ENCODE peak calls at places on chromosomes 11 and 22, in six cellular contexts. P is GM23248, C is mammary epithelial cell, Q is A673, E is neural progenitor cell, V is H1. U is an unnamed sample.

GRCh38 chr11:103803062-103803461 is 233.4 kb upstream of the DDI1 start:
- DNase-seq in C (no peak), Q (no peak), P (peak; percentile 68), V (no peak), E (no peak), U (no peak)

GRCh38 chr11:15874699-15875098 is 481.6 kb downstream of the SOX6 start:
- DNase-seq in E (no peak), Q (no peak), V (no peak), P (no peak), C (no peak), U (no peak)

GRCh38 chr11:6251120-6251733 is 8.4 kb upstream of the CCKBR start:
- DNase-seq in P (peak; percentile 80), E (peak; percentile 85), V (peak; percentile 90), C (peak; percentile 56), Q (peak; percentile 71), U (peak; percentile 29)

GRCh38 chr11:2399488-2400068 is 972 bp upstream of the TSSC4 start:
- DNase-seq in C (no peak), V (peak; percentile 62), Q (peak; percentile 14), E (peak; percentile 57), P (peak; percentile 64), U (peak; percentile 16)

GRCh38 chr11:128453444-128454336 is 133.7 kb downstream of the ETS1 start:
- DNase-seq in V (no peak), P (peak; percentile 98), Q (no peak), C (peak; percentile 94), E (no peak), U (peak; percentile 63)

GRCh38 chr11:72773291-72773690 is 20.6 kb downstream of the STARD10 start:
- DNase-seq in E (no peak), Q (peak; percentile 73), V (no peak), C (peak; percentile 77), P (peak; percentile 96), U (no peak)

GRCh38 chr11:119895981-119896380 is 167.0 kb upstream of the NECTIN1 start:
- DNase-seq in Q (no peak), E (no peak), V (no peak), P (no peak), C (no peak), U (peak; percentile 64)

GRCh38 chr11:10307411-10308207 is 2.7 kb downstream of the ADM start:
- DNase-seq in P (peak; percentile 98), E (peak; percentile 89), C (peak; percentile 92), V (peak; percentile 93), Q (peak; percentile 86), U (peak; percentile 92)

GRCh38 chr11:35155677-35156076 is 16.7 kb downstream of the CD44 start:
- DNase-seq in P (no peak), Q (no peak), C (no peak), V (no peak), E (no peak), U (no peak)

GRCh38 chr11:124769804-124770774 is 8.0 kb upstream of the ESAM start:
- DNase-seq in P (peak; percentile 68), C (no peak), V (no peak), E (no peak), Q (no peak), U (no peak)

GRCh38 chr11:135033545-135033944 is 621.5 kb upstream of the B3GAT1 start:
- DNase-seq in E (peak; percentile 76), P (peak; percentile 10), V (peak; percentile 61), Q (peak; percentile 65), C (no peak), U (no peak)

GRCh38 chr11:96012086-96012824 is 88.3 kb upstream of the MTMR2 start:
- DNase-seq in Q (peak; percentile 86), E (peak; percentile 57), C (peak; percentile 81), V (no peak), P (peak; percentile 82), U (peak; percentile 54)

GRCh38 chr11:11075515-11076171 is 217.8 kb upstream of the ZBED5 start:
- DNase-seq in V (no peak), Q (peak; percentile 8), P (peak; percentile 4), E (no peak), C (no peak), U (no peak)

DNA sequence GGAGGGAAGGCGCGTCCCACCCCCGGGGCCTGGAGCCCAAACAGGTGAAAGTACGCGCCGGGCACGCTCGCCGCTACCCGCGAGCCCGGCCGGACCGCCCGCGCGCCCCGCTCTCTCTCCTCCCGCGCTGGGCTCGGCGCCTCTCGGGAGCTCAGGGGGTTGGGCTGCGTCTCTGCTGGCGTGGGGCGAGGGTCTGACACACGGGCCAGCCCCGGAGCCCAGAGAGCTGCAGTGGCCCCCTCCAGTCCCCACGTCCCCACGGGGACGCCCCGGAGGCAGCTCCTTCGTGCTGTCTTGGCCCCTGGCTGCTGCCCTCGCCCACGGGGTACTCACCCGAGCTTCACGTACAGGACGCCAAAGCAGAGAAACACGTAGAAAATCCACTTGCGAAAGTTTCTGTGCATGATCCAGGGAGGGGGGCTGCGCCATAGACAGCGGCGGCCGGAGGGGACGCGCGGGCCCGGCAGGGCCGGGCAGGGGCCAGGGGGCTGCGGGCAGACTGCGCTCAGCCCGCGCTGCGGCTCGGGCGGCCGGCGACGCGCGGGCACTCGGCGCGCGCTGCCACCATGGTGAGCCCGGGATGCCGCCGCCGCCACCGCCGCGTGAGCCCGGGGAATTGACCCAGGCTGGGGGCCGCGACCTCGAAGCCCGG is 485 bp downstream of the WNT7B start:
- DNase-seq in Q (no peak), P (peak; percentile 30), C (peak; percentile 33), E (peak; percentile 44), V (no peak), U (no peak)
- TF ChIP-seq EZH2 in Q (peak; percentile 97), P (peak; percentile 89), C (no peak), E (peak; percentile 12), V (peak; percentile 66), U (no peak)

DNA sequence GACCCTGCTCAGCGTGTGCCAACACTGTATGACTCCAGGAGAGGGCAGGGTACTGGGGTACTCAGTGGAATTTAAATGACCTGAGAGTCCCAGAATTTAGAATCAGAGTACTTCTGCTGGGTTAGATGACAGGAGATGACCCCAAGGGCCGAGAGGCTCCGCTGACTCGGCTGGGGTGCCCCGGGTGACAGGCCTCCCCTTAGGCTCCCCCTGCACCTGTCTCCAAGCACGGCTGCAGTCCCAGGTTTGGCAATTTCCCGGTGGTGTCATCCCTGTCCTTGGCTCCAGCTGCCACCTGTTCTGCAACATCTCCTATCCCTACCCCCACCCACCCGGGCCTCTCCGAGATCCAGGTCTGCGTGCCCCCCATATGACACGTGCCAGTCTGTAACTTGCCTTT is 1.3 kb downstream of the ACTN3 start:
- DNase-seq in C (no peak), V (no peak), P (no peak), Q (no peak), E (no peak), U (no peak)
- H3K4me3 ChIP-seq in C (no peak overlapping the region), V (peak overlapping the region; percentile 74), P (no peak overlapping the region), Q (no peak overlapping the region), E (peak overlapping the region; percentile 71), U (no peak overlapping the region)

GRCh38 chr11:20155683-20156279 is 4.5 kb downstream of the DBX1 start:
- DNase-seq in Q (no peak), P (no peak), C (no peak), E (peak; percentile 44), V (no peak), U (no peak)

GRCh38 chr11:20156876-20157613 is 3.2 kb downstream of the DBX1 start:
- DNase-seq in P (no peak), V (no peak), C (no peak), E (peak; percentile 83), Q (no peak), U (peak; percentile 15)

GRCh38 chr11:20158597-20159257 is 1.5 kb downstream of the DBX1 start:
- DNase-seq in Q (peak; percentile 33), P (peak; percentile 77), E (peak; percentile 95), V (peak; percentile 84), C (peak; percentile 44), U (no peak)

GRCh38 chr11:20156280-20156875 is 3.9 kb downstream of the DBX1 start:
- DNase-seq in P (no peak), C (no peak), V (peak; percentile 87), E (peak; percentile 80), Q (no peak), U (no peak)

GRCh38 chr11:20157768-20158167 is 2.5 kb downstream of the DBX1 start:
- DNase-seq in C (no peak), V (no peak), Q (no peak), E (peak; percentile 65), P (no peak), U (no peak)
- TF ChIP-seq EZH2 in C (no peak), V (no peak), Q (peak; percentile 11), E (no peak), P (no peak), U (no peak)

GRCh38 chr11:123055132-123055924 is 6.6 kb downstream of the HSPA8 start:
- DNase-seq in V (no peak), C (no peak), E (no peak), P (no peak), Q (peak; percentile 34), U (no peak)

GRCh38 chr11:123057604-123058305 is 4.2 kb downstream of the HSPA8 start:
- DNase-seq in E (no peak), P (no peak), Q (peak; percentile 48), C (no peak), V (no peak), U (no peak)

GRCh38 chr11:123054301-123055065 is 7.5 kb downstream of the HSPA8 start:
- DNase-seq in P (peak; percentile 89), V (no peak), E (peak; percentile 93), Q (peak; percentile 94), C (peak; percentile 44), U (peak; percentile 77)

GRCh38 chr11:123060265-123061000 is 1.5 kb downstream of the HSPA8 start:
- DNase-seq in Q (peak; percentile 40), E (no peak), C (no peak), P (no peak), V (no peak), U (peak; percentile 45)

DNA sequence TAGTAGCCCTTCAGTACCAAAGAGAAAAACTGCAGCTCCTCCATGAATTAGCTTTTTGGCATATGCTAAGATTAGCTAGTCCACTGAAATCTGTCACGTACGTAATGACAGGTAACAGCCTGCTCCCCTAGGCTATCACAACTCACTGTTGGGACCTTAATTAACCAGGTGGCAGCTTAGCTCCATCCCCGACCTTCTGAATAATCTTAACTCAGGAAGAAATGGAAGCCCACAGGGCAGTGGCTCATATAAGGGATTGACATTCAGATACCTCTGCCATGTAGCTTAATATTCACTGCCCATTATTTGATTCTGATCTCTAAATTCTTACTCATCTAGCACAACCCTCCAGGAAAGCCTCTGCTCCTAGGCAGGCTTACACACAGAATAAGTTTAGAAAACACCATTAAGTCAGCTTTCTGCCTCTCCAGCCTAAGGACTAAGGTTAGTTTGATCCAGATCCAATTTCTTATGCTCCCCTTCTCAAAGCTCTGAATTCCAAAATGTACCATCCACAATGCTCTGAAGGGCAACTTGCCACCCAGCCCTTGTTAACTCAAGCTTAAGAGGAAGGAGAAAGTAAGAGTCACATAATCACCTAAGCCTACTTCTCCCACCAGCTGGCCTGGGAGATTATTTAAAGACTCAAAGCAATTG is 5.0 kb downstream of the HSPA8 start:
- DNase-seq in V (no peak), E (no peak), P (no peak), Q (no peak), C (no peak), U (no peak)
- H3K4me3 ChIP-seq in V (no peak overlapping the region), E (no peak overlapping the region), P (no peak overlapping the region), Q (no peak overlapping the region), C (no peak overlapping the region), U (no peak overlapping the region)